ENCODE peak calls at places on chromosomes 11 and 22, in six cellular contexts. I is spleen; Q is GM06990; U is T follicular helper cell; Y is BJ; C is stimulated activated CD4-positive, alpha-beta T cell treated with anti-CD3 and anti-CD28 coated beads, Interleukin-1b, Interleukin-23, amount 100 ng/mL, for 48 hours. J is an unnamed sample.

GRCh38 chr11:83175815-83176214 is 17.7 kb upstream of the ANKRD42 start:
- DNase-seq in Y (no peak), I (no peak), Q (no peak), C (no peak), U (no peak), J (no peak)

GRCh38 chr11:72314600-72315386 is 70.8 kb upstream of the PHOX2A start:
- DNase-seq in C (no peak), Y (no peak), I (no peak), U (no peak), Q (no peak), J (no peak)

GRCh38 chr11:46999217-46999616 is 62.7 kb downstream of the CSTPP1 start:
- DNase-seq in U (no peak), I (no peak), Q (no peak), Y (no peak), C (no peak), J (no peak)

GRCh38 chr11:60498853-60499252 is 6.3 kb downstream of the MS4A12 start:
- DNase-seq in C (peak; percentile 11), U (no peak), Q (no peak), Y (no peak), I (peak; percentile 82), J (no peak)

GRCh38 chr11:121349790-121350189 is 57.2 kb downstream of the SC5D start:
- DNase-seq in C (no peak), I (no peak), Q (no peak), Y (no peak), U (no peak), J (no peak)

GRCh38 chr22:24164823-24165379 is 16.4 kb upstream of the SUSD2 start:
- DNase-seq in Q (no peak), C (no peak), U (no peak), I (no peak), Y (no peak), J (no peak)

GRCh38 chr11:31419669-31420068 is 50.0 kb downstream of the DNAJC24 start:
- DNase-seq in Q (no peak), U (no peak), C (no peak), I (no peak), Y (no peak), J (no peak)

GRCh38 chr11:62241095-62241494 is 944 bp upstream of the SCGB1D2 start:
- DNase-seq in C (no peak), Q (no peak), I (no peak), U (no peak), Y (no peak), J (no peak)

GRCh38 chr22:28329582-28330073 is 350.0 kb downstream of the TTC28 start:
- DNase-seq in U (no peak), C (no peak), I (no peak), Y (no peak), Q (no peak), J (no peak)

GRCh38 chr11:32792948-32793475 is 1.4 kb downstream of the CCDC73 start:
- DNase-seq in C (peak; percentile 47), Y (peak; percentile 1), U (peak; percentile 43), I (no peak), Q (no peak), J (no peak)

GRCh38 chr11:64757549-64758329 is 2.0 kb downstream of the PYGM start:
- DNase-seq in Q (no peak), I (peak; percentile 67), U (no peak), Y (no peak), C (no peak), J (no peak)

GRCh38 chr22:22704156-22704946 is 59.9 kb downstream of the GGTLC2 start:
- DNase-seq in I (no peak), Y (no peak), U (no peak), C (no peak), Q (no peak), J (no peak)

GRCh38 chr22:18976197-18976751 is 40.2 kb upstream of the PRODH start:
- DNase-seq in U (no peak), I (peak; percentile 43), C (no peak), Q (no peak), Y (no peak), J (no peak)

GRCh38 chr22:29072193-29072978 is 449 bp upstream of the KREMEN1 start:
- DNase-seq in U (peak; percentile 70), Q (peak; percentile 84), C (peak; percentile 83), Y (no peak), I (peak; percentile 95), J (peak; percentile 14)

GRCh38 chr22:33772793-33773192 is 147.5 kb downstream of the LARGE1 start:
- DNase-seq in I (no peak), U (no peak), C (no peak), Y (no peak), Q (no peak), J (no peak)

GRCh38 chr22:25747245-25747944 is 5.4 kb downstream of the MYO18B start:
- DNase-seq in I (no peak), C (no peak), Q (no peak), U (no peak), Y (peak; percentile 96), J (peak; percentile 81)

GRCh38 chr11:31069447-31070205 is 299.9 kb downstream of the DCDC1 start:
- DNase-seq in C (no peak), U (no peak), Q (no peak), I (no peak), Y (no peak), J (no peak)

GRCh38 chr11:44877908-44878459 is 72.7 kb downstream of the TP53I11 start:
- DNase-seq in C (no peak), Y (no peak), I (no peak), Q (no peak), U (no peak), J (no peak)

GRCh38 chr22:22210375-22210774 is 34.2 kb upstream of the VPREB1 start:
- DNase-seq in C (peak; percentile 81), Y (peak; percentile 3), I (no peak), Q (peak; percentile 53), U (no peak), J (no peak)

GRCh38 chr11:69270929-69271328 is 23.0 kb upstream of the MYEOV start:
- DNase-seq in C (no peak), U (no peak), Q (no peak), I (no peak), Y (no peak), J (no peak)

GRCh38 chr11:36361901-36362391 is 65.9 kb downstream of the PRR5L start:
- DNase-seq in Q (no peak), I (no peak), Y (peak; percentile 92), C (no peak), U (no peak), J (no peak)

GRCh38 chr22:28923826-28924732 is 40.7 kb downstream of the ZNRF3 start:
- DNase-seq in I (no peak), U (no peak), C (no peak), Q (no peak), Y (no peak), J (no peak)

GRCh38 chr11:62804310-62805043 is 763 bp downstream of the NXF1 start:
- DNase-seq in C (no peak), Y (no peak), U (no peak), I (no peak), Q (no peak), J (no peak)

GRCh38 chr11:69644962-69645675 is 4.2 kb downstream of the CCND1 start:
- DNase-seq in C (no peak), Q (no peak), U (no peak), Y (no peak), I (peak; percentile 73), J (no peak)

GRCh38 chr11:37502202-37502601 is 904.2 kb upstream of the RAG2 start:
- DNase-seq in U (no peak), Q (no peak), I (no peak), C (no peak), Y (no peak), J (no peak)

GRCh38 chr11:118010738-118011461 is 24.7 kb downstream of the IL10RA start:
- DNase-seq in I (peak; percentile 95), Y (no peak), Q (peak; percentile 88), U (no peak), C (no peak), J (no peak)

GRCh38 chr11:34067383-34068065 is 16.0 kb downstream of the CAPRIN1 start:
- DNase-seq in U (no peak), Q (peak; percentile 29), C (no peak), Y (no peak), I (no peak), J (no peak)

GRCh38 chr22:47384977-47385376 is 622.5 kb downstream of the TBC1D22A start:
- DNase-seq in U (no peak), Y (no peak), I (peak; percentile 23), C (no peak), Q (no peak), J (no peak)

GRCh38 chr11:1057806-1058205 is 16.9 kb upstream of the MUC2 start:
- DNase-seq in Y (no peak), U (no peak), C (no peak), Q (no peak), I (no peak), J (no peak)

GRCh38 chr11:20035375-20035700 is 124.9 kb downstream of the DBX1 start:
- DNase-seq in U (no peak), Y (no peak), C (no peak), I (no peak), Q (no peak), J (no peak)

GRCh38 chr11:110355011-110355744 is 58.8 kb upstream of the RDX start:
- DNase-seq in I (no peak), Q (no peak), C (no peak), Y (no peak), U (no peak), J (no peak)

GRCh38 chr11:92627615-92628201 is 341.7 kb upstream of the MTNR1B start:
- DNase-seq in Y (peak; percentile 39), I (no peak), Q (no peak), U (no peak), C (peak; percentile 2), J (no peak)

GRCh38 chr11:130042093-130042591 is 27.6 kb upstream of the APLP2 start:
- DNase-seq in U (no peak), C (no peak), Y (peak; percentile 71), Q (no peak), I (no peak), J (peak; percentile 62)

GRCh38 chr22:17941501-17942406 is 82.6 kb downstream of the MICAL3 start:
- DNase-seq in U (no peak), Y (no peak), I (no peak), Q (no peak), C (no peak), J (no peak)

GRCh38 chr22:20211997-20212753 is 55.9 kb downstream of the RTN4R start:
- DNase-seq in C (no peak), I (no peak), U (no peak), Q (no peak), Y (no peak), J (no peak)

GRCh38 chr11:66880484-66881211 is 23.8 kb downstream of the LRFN4 start:
- DNase-seq in C (no peak), Q (no peak), Y (no peak), I (no peak), U (no peak), J (no peak)

GRCh38 chr22:23289851-23290724 is 109.8 kb downstream of the BCR start:
- DNase-seq in I (no peak), Y (no peak), C (peak; percentile 50), Q (no peak), U (peak; percentile 41), J (no peak)

GRCh38 chr11:126791446-126791845 is 209.1 kb downstream of the KIRREL3 start:
- DNase-seq in I (no peak), Q (no peak), Y (no peak), C (no peak), U (no peak), J (no peak)

GRCh38 chr22:48907591-48907990 is 920.1 kb downstream of the BRD1 start:
- DNase-seq in Y (no peak), C (no peak), I (no peak), Q (no peak), U (no peak), J (no peak)

J was measured in AG09319.